ENCODE peak calls at places on chromosomes 12 and 14, in six cellular contexts. N is HCT116, G is K562, R is heart left ventricle, S is breast epithelium, A is lower leg skin. P is an unnamed sample.

GRCh38 chr12:49909826-49910225 is 6.1 kb upstream of the FAIM2 start:
- DNase-seq in N (peak; percentile 48), G (peak; percentile 73), R (peak; percentile 19), S (no peak), A (no peak), P (no peak)

GRCh38 chr12:31832740-31833540 is 104.1 kb upstream of the AMN1 start:
- DNase-seq in N (no peak), G (peak; percentile 58), R (no peak), S (no peak), A (no peak), P (no peak)

GRCh38 chr12:46459111-46459510 is 86.5 kb upstream of the SLC38A2 start:
- DNase-seq in N (no peak), G (no peak), R (no peak), S (no peak), A (no peak), P (no peak)

GRCh38 chr12:121522962-121523361 is 57.9 kb downstream of the KDM2B start:
- DNase-seq in N (no peak), G (no peak), R (peak; percentile 70), S (no peak), A (no peak), P (no peak)

GRCh38 chr12:52925717-52926595 is 21.1 kb upstream of the KRT8 start:
- DNase-seq in N (no peak), G (no peak), R (no peak), S (no peak), A (no peak), P (no peak)

GRCh38 chr14:60721331-60722162 is 2.6 kb downstream of the SIX4 start:
- DNase-seq in N (peak; percentile 54), G (no peak), R (peak; percentile 64), S (no peak), A (no peak), P (no peak)

GRCh38 chr14:53927171-53927570 is 29.5 kb downstream of the BMP4 start:
- DNase-seq in N (no peak), G (no peak), R (no peak), S (no peak), A (no peak), P (no peak)

GRCh38 chr12:87074801-87075200 is 818.6 kb upstream of the MGAT4C start:
- DNase-seq in N (no peak), G (no peak), R (no peak), S (no peak), A (no peak), P (no peak)

GRCh38 chr12:26961803-26962202 is 23.5 kb downstream of the FGFR1OP2 start:
- DNase-seq in N (no peak), G (no peak), R (no peak), S (no peak), A (no peak), P (no peak)

GRCh38 chr12:88428350-88428749 is 151.9 kb downstream of the KITLG start:
- DNase-seq in N (no peak), G (no peak), R (no peak), S (no peak), A (no peak), P (no peak)

GRCh38 chr14:70714055-70714550 is 72.4 kb downstream of the TTC9 start:
- DNase-seq in N (peak; percentile 54), G (peak; percentile 49), R (no peak), S (no peak), A (no peak), P (no peak)

GRCh38 chr14:56173360-56173922 is 55.2 kb downstream of the PELI2 start:
- DNase-seq in N (no peak), G (no peak), R (no peak), S (no peak), A (no peak), P (no peak)

GRCh38 chr12:111410229-111411186 is 4.8 kb downstream of the SH2B3 start:
- DNase-seq in N (no peak), G (peak; percentile 42), R (no peak), S (no peak), A (no peak), P (no peak)

GRCh38 chr12:2453807-2454177 is 341.0 kb upstream of the FKBP4 start:
- DNase-seq in N (no peak), G (no peak), R (no peak), S (no peak), A (no peak), P (no peak)

DNA sequence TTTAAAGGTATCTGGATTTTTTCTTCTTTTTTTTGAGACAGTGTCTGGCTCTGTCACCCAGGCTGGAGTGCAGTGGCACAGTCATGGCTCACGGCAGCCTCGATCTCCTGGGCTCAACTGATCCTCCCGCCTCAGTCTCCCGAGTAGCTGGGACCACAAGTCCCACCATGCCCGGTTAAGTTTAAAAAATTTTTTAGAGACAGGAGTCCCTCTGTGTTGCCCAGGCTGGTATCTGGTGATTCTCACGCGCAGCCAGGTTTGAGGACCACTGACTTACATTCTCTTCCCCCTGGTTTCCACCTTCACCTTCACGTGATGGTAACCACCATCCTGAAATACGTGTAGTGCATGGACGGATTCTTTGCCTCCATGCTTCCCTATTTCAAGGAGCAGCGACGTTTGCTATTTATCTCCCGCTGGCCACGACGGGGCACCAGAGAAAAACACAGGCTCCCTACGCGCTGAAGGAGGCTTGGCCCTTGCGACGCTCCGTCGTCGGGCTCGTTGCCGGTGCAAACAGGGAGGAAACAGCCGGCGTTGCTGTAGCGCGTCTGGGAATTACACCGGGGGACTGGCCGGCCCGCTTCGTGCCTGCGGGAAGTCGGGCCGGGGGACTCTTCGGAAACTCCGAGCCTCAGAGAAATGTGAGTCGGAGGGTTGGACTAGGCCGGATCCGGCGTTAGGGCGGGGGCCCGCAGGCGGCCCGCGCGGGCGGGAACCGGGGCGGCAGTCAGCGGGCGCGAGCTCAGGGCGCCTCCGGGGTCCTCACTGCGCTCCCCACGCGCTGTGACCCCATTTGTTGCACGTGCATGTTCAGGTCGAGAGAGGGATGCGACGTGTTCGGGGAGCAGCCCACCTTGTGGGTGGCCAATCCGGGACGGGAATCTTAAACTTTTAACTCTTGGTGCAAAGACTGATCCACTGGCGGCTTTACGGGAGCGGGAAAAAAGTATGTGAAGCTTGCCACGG is at the start of gene TCHP:
- DNase-seq in N (peak; percentile 74), G (peak; percentile 90), R (peak; percentile 91), S (peak; percentile 76), A (peak; percentile 85), P (peak; percentile 97)
- TF ChIP-seq POLR2A in N (no peak), G (peak; percentile 77), R (peak; percentile 28), S (no peak), A (no peak), P (no peak)

DNA sequence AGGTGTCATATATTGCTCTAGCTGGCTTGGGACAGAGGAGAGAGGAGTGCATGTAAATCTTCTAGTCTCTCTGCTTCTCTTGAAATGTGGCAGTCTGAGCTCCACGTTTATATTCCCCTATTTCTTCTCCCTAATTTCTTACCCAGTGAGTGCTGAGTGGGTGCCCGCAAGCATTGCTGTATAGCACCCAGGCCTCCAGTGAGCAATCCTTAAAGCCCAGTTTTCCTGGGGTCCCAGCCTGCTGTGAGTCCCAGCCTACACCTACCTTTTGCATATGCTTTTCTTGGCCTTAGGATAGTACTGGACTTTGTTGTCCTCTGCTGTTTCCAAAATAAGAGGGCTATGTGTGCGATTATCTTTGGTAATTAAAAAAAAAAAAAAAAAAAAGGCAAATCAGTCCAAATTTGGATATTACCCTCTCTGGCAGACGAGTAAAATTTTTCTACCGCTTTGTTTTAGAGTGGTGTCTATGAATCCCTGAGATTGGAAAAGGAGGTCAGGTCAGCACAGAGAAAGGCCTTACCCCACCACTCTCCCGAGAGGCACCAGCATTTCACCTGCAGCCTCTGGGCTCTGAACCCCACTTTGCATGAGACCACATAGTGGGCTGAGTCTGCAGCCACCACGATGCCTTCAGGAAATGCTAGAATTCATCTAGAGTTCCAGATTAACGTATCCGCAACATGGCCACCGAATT is 1.1 kb downstream of the MGST1 start:
- DNase-seq in N (no peak), G (peak; percentile 4), R (no peak), S (no peak), A (no peak), P (no peak)
- TF ChIP-seq POLR2A in N (no peak), G (no peak), R (no peak), S (no peak), A (no peak), P (no peak)

DNA sequence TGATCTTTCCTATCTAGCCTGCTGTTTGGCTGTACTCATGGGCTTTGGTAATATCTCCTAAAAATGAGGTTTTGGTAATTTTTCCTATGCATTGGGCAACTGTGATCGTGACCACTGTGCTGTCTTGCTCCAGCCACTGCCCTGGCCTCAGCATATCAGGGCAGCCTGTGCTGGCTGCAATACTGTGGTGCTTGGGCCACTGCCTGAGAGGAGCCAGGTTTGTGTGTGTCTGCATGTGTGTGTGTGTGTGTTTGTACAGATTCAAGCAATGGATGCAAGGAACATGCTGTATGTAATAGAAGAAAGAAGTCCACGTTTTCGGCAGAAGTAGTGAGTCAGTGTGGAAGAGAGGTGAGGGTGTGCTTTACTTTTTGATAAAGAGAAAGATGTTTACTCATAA is 13.0 kb downstream of the ERG28 start:
- DNase-seq in N (no peak), G (no peak), R (no peak), S (no peak), A (no peak), P (no peak)
- TF ChIP-seq POLR2A in N (no peak), G (no peak), R (no peak), S (no peak), A (no peak), P (no peak)

GRCh38 chr12:56104109-56104814 is at the start of gene PA2G4:
- DNase-seq in N (peak; percentile 98), G (peak; percentile 99), R (peak; percentile 99), S (peak; percentile 97), A (peak; percentile 97), P (peak; percentile 99)
- TF ChIP-seq POLR2A in N (peak; percentile 92), G (peak; percentile 94), R (peak; percentile 93), S (peak; percentile 80), A (no peak), P (peak; percentile 78)

DNA sequence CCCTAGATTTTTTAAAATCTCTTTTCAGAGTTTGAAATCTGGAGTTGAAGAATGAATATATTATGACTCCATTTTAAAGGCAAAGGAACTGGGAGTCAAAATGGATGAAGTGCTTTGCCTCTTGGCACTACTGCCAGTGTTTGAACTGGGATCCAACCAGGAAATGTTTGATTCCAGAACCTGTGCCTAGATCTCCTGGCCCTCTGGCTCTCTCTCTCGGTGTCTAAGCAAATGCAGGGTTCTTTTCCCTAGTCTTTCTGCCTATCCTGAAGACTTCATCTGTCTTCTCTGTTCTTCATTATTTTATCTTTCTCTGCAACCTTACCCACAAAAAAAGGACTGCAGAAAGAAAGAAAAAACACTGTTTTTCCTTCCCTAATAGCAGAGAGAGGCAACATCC is 17.0 kb downstream of the BTG1 start:
- DNase-seq in N (no peak), G (no peak), R (no peak), S (no peak), A (no peak), P (no peak)
- TF ChIP-seq POLR2A in N (no peak), G (no peak), R (no peak), S (no peak), A (no peak), P (no peak)

DNA sequence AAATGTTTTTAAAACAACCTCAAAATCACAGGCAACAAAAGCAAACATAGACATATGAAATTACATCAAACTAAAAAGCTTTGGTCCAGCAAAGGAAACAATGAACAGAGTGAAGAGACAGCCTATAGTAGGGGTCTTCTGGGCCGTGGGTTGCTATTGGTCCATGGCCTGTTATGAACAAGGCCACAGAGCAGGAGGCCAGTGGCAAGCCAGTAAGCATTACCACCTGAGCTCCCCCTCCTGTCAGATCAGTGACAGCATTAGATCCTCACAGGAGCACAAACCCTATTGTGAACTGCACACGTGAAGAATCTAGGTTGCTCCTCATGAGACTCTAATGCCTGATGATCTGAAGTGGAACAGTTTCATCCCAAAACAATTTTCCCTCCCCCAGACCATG is 174.0 kb downstream of the DIO2 start:
- DNase-seq in N (no peak), G (no peak), R (no peak), S (no peak), A (no peak), P (no peak)
- TF ChIP-seq POLR2A in N (no peak), G (no peak), R (no peak), S (no peak), A (no peak), P (no peak)

GRCh38 chr14:104732355-104732804 is 8.4 kb downstream of the ADSS1 start:
- DNase-seq in N (no peak), G (no peak), R (peak; percentile 90), S (no peak), A (no peak), P (no peak)
- TF ChIP-seq POLR2A in N (no peak), G (no peak), R (peak; percentile 63), S (no peak), A (no peak), P (no peak)

P was measured in esophagus muscularis mucosa.